ENCODE peak calls at places on chromosomes 13 and 19, in seven cellular contexts. One of them, this sample, is unnamed.

GRCh38 chr19:7544626-7545025 is 9.1 kb downstream of the PNPLA6 start:
- ATAC-seq in lower lobe of right lung: peak
- ATAC-seq in CD4-positive, alpha-beta T cell: no peak
- ATAC-seq in Panc1: no peak
- ATAC-seq in foreskin keratinocyte: no peak
- ATAC-seq in heart right ventricle: peak
- ATAC-seq in K562: no peak
- ATAC-seq in this sample: no peak

GRCh38 chr13:28035146-28035782 is 46.8 kb upstream of the URAD start:
- ATAC-seq in lower lobe of right lung: peak
- ATAC-seq in CD4-positive, alpha-beta T cell: no peak
- ATAC-seq in Panc1: no peak
- ATAC-seq in foreskin keratinocyte: no peak
- ATAC-seq in heart right ventricle: no peak
- ATAC-seq in K562: no peak
- ATAC-seq in this sample: no peak

GRCh38 chr19:40217921-40218890 is at the start of gene TTC9B:
- ATAC-seq in lower lobe of right lung: no peak
- ATAC-seq in CD4-positive, alpha-beta T cell: peak
- ATAC-seq in Panc1: peak
- ATAC-seq in foreskin keratinocyte: no peak
- ATAC-seq in heart right ventricle: no peak
- ATAC-seq in K562: peak
- ATAC-seq in this sample: no peak

GRCh38 chr19:39917561-39918182 is 16.8 kb downstream of the FCGBP start:
- ATAC-seq in lower lobe of right lung: no peak
- ATAC-seq in CD4-positive, alpha-beta T cell: no peak
- ATAC-seq in Panc1: no peak
- ATAC-seq in foreskin keratinocyte: no peak
- ATAC-seq in heart right ventricle: no peak
- ATAC-seq in K562: no peak
- ATAC-seq in this sample: no peak

GRCh38 chr13:75480691-75481175 is 1.2 kb downstream of the TBC1D4 start:
- ATAC-seq in lower lobe of right lung: peak
- ATAC-seq in CD4-positive, alpha-beta T cell: peak
- ATAC-seq in Panc1: peak
- ATAC-seq in foreskin keratinocyte: peak
- ATAC-seq in heart right ventricle: peak
- ATAC-seq in K562: peak
- ATAC-seq in this sample: peak

GRCh38 chr13:44212633-44213387 is 160.8 kb upstream of the SERP2 start:
- ATAC-seq in lower lobe of right lung: peak
- ATAC-seq in CD4-positive, alpha-beta T cell: no peak
- ATAC-seq in Panc1: no peak
- ATAC-seq in foreskin keratinocyte: no peak
- ATAC-seq in heart right ventricle: peak
- ATAC-seq in K562: no peak
- ATAC-seq in this sample: peak

GRCh38 chr13:114119196-114119595 is 13.2 kb downstream of the RASA3 start:
- ATAC-seq in lower lobe of right lung: peak
- ATAC-seq in CD4-positive, alpha-beta T cell: no peak
- ATAC-seq in Panc1: peak
- ATAC-seq in foreskin keratinocyte: peak
- ATAC-seq in heart right ventricle: peak
- ATAC-seq in K562: no peak
- ATAC-seq in this sample: peak

GRCh38 chr13:98056839-98057410 is 86.0 kb upstream of the FARP1 start:
- ATAC-seq in lower lobe of right lung: no peak
- ATAC-seq in CD4-positive, alpha-beta T cell: no peak
- ATAC-seq in Panc1: no peak
- ATAC-seq in foreskin keratinocyte: no peak
- ATAC-seq in heart right ventricle: no peak
- ATAC-seq in K562: no peak
- ATAC-seq in this sample: no peak

GRCh38 chr19:41545547-41545946 is 30.4 kb upstream of the CEACAM21 start:
- ATAC-seq in lower lobe of right lung: no peak
- ATAC-seq in CD4-positive, alpha-beta T cell: no peak
- ATAC-seq in Panc1: no peak
- ATAC-seq in foreskin keratinocyte: no peak
- ATAC-seq in heart right ventricle: no peak
- ATAC-seq in K562: no peak
- ATAC-seq in this sample: no peak

GRCh38 chr19:30076101-30076551 is 134.1 kb downstream of the URI1 start:
- ATAC-seq in lower lobe of right lung: no peak
- ATAC-seq in CD4-positive, alpha-beta T cell: no peak
- ATAC-seq in Panc1: no peak
- ATAC-seq in foreskin keratinocyte: no peak
- ATAC-seq in heart right ventricle: no peak
- ATAC-seq in K562: peak
- ATAC-seq in this sample: no peak

GRCh38 chr19:23527797-23528196 is 132.5 kb upstream of the ZNF91 start:
- ATAC-seq in lower lobe of right lung: no peak
- ATAC-seq in CD4-positive, alpha-beta T cell: no peak
- ATAC-seq in Panc1: no peak
- ATAC-seq in foreskin keratinocyte: no peak
- ATAC-seq in heart right ventricle: no peak
- ATAC-seq in K562: no peak
- ATAC-seq in this sample: no peak

DNA sequence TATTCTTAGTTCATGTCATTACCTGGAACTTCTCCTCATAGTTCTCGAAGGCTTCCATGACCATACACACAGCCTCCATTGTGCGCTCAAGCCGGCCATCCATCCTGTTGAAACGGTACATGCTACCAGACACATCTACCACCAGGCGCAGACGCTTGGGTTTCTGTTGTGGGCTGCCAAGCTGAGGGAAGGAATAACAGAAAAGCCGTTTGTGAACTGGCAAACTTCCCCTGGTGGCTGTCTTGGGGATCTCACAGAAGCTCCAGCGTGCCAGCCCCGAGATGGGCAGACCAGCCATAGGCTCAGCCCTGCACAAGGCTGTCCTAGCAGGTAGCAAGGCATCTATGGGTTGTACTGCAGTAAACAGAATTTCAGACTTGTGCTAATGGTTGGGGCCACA is 130.1 kb downstream of the RGCC start:
- ATAC-seq in lower lobe of right lung: no peak
- ATAC-seq in CD4-positive, alpha-beta T cell: peak
- ATAC-seq in Panc1: no peak
- ATAC-seq in foreskin keratinocyte: no peak
- ATAC-seq in heart right ventricle: no peak
- ATAC-seq in K562: no peak
- ATAC-seq in this sample: peak
- TF ChIP-seq CTCF in lower lobe of right lung: no peak
- TF ChIP-seq CTCF in CD4-positive, alpha-beta T cell: peak
- TF ChIP-seq CTCF in Panc1: no peak
- TF ChIP-seq CTCF in foreskin keratinocyte: peak
- TF ChIP-seq CTCF in heart right ventricle: no peak
- TF ChIP-seq CTCF in K562: no peak
- TF ChIP-seq CTCF in this sample: no peak

GRCh38 chr19:49849433-49850220 is 1.3 kb upstream of the PTOV1 start:
- ATAC-seq in lower lobe of right lung: no peak
- ATAC-seq in CD4-positive, alpha-beta T cell: no peak
- ATAC-seq in Panc1: no peak
- ATAC-seq in foreskin keratinocyte: no peak
- ATAC-seq in heart right ventricle: no peak
- ATAC-seq in K562: peak
- ATAC-seq in this sample: no peak

GRCh38 chr19:49850487-49851342 is at the start of gene PTOV1:
- ATAC-seq in lower lobe of right lung: peak
- ATAC-seq in CD4-positive, alpha-beta T cell: peak
- ATAC-seq in Panc1: peak
- ATAC-seq in foreskin keratinocyte: peak
- ATAC-seq in heart right ventricle: peak
- ATAC-seq in K562: peak
- ATAC-seq in this sample: peak

GRCh38 chr19:49851456-49852259 is 699 bp downstream of the PTOV1 start:
- ATAC-seq in lower lobe of right lung: no peak
- ATAC-seq in CD4-positive, alpha-beta T cell: peak
- ATAC-seq in Panc1: peak
- ATAC-seq in foreskin keratinocyte: no peak
- ATAC-seq in heart right ventricle: no peak
- ATAC-seq in K562: no peak
- ATAC-seq in this sample: no peak

GRCh38 chr19:49848938-49849337 is 2.0 kb upstream of the PTOV1 start:
- ATAC-seq in lower lobe of right lung: no peak
- ATAC-seq in CD4-positive, alpha-beta T cell: no peak
- ATAC-seq in Panc1: no peak
- ATAC-seq in foreskin keratinocyte: no peak
- ATAC-seq in heart right ventricle: no peak
- ATAC-seq in K562: no peak
- ATAC-seq in this sample: no peak

DNA sequence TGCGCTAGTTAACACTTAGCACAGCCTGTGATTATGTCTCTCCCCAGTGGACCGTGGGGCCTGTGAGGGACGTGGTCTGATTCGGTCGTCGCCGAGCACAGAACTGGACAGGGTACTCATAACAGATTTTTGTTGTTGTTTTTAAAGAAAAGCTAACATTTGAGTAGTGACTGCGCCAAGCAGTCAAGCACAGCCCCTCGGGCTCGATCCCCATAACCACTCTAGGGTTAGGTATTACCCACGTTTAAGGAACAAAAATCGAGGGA is 805 bp upstream of the PTOV1 start:
- ATAC-seq in lower lobe of right lung: no peak
- ATAC-seq in CD4-positive, alpha-beta T cell: no peak
- ATAC-seq in Panc1: no peak
- ATAC-seq in foreskin keratinocyte: no peak
- ATAC-seq in heart right ventricle: no peak
- ATAC-seq in K562: peak
- ATAC-seq in this sample: no peak
- H3K27ac ChIP-seq in lower lobe of right lung: peak
- H3K27ac ChIP-seq in CD4-positive, alpha-beta T cell: no peak
- H3K27ac ChIP-seq in Panc1: peak
- H3K27ac ChIP-seq in foreskin keratinocyte: no peak
- H3K27ac ChIP-seq in heart right ventricle: peak
- H3K27ac ChIP-seq in K562: peak
- H3K27ac ChIP-seq in this sample: peak

DNA sequence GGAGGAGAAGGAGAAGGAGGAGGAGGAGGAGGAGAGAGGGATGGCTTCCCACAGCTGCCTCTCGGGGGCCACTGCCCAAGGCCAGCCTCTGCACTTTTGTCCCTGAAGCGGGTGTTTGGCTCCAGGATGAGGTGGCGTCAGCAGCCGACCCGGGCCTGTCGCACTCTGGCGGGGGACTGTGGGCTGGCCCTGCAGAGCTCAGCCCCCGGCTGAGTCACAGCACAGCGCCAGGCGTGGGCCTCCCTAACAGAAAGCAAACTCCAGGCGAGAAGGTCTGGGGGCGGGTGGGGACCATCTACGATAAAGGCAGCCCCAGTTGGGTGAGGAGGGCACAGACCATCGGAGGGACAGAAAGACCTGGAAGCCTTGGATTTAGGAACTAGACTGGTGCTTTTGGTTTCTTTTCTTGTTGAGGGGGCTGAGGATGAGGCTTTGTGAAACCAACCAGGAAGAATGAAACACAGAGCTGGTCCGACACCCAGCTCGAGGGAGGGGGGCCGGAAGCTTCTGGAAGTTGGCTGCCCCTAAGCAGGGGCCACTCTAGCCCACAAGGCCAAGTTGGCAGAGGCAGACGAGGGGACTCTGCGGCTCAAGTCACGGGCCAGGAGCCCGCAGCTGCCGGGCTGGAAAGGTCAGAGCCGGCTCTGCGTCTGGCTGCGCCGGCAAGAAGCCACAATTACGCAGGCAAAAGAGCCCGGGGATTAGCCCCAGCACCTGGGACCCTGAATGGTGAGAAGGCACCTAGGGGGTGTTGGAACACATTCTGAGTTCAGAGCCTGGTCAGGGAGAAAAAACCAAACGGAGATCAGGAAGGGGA is 18.2 kb downstream of the LSM4 start:
- ATAC-seq in lower lobe of right lung: peak
- ATAC-seq in CD4-positive, alpha-beta T cell: peak
- ATAC-seq in Panc1: peak
- ATAC-seq in foreskin keratinocyte: peak
- ATAC-seq in heart right ventricle: peak
- ATAC-seq in K562: peak
- ATAC-seq in this sample: peak
- TF ChIP-seq CTCF in lower lobe of right lung: peak
- TF ChIP-seq CTCF in CD4-positive, alpha-beta T cell: no peak
- TF ChIP-seq CTCF in Panc1: no peak
- TF ChIP-seq CTCF in foreskin keratinocyte: no peak
- TF ChIP-seq CTCF in heart right ventricle: no peak
- TF ChIP-seq CTCF in K562: no peak
- TF ChIP-seq CTCF in this sample: no peak

DNA sequence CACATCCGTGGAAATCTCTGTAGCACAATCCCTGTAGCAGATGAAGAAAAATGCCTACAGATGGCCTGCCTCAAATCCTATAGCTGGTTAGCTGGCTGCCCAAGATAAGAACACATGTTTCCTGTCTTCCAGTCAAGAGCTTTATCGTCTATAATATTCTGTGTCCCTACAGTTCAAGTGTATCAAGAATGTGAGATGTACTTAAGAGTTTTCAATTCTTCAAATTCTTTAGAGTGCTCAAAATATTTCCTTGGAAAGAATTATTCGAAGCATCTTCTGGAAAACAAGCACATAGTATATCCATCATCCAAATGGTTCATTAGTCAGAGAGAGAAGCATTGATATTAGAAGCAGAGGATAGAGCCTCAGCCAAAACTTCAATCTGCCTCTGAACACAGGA is 239.8 kb downstream of the COG6 start:
- ATAC-seq in lower lobe of right lung: no peak
- ATAC-seq in CD4-positive, alpha-beta T cell: no peak
- ATAC-seq in Panc1: no peak
- ATAC-seq in foreskin keratinocyte: no peak
- ATAC-seq in heart right ventricle: no peak
- ATAC-seq in K562: no peak
- ATAC-seq in this sample: peak
- H3K27ac ChIP-seq in lower lobe of right lung: no peak
- H3K27ac ChIP-seq in CD4-positive, alpha-beta T cell: no peak
- H3K27ac ChIP-seq in Panc1: no peak
- H3K27ac ChIP-seq in foreskin keratinocyte: no peak
- H3K27ac ChIP-seq in heart right ventricle: no peak
- H3K27ac ChIP-seq in K562: no peak
- H3K27ac ChIP-seq in this sample: no peak

This sample was measured in gastroesophageal sphincter.